ENCODE peak calls at places on chromosome 18, in four cellular contexts. S is WERI-Rb-1, M is omental fat pad, X is cardiac muscle cell. G is an unnamed sample.

GRCh38 chr18:59547691-59548182 is 149.5 kb downstream of the CCBE1 start:
- DNase-seq in S (no peak), M (no peak), X (peak), G (no peak)

GRCh38 chr18:48230459-48231113 is 178.6 kb downstream of the ZBTB7C start:
- DNase-seq in S (peak), M (no peak), X (peak), G (peak)

GRCh38 chr18:49728542-49728941 is 84.8 kb downstream of the ACAA2 start:
- DNase-seq in S (peak), M (no peak), X (peak), G (peak)

GRCh38 chr18:37305084-37305483 is 260.5 kb downstream of the CELF4 start:
- DNase-seq in S (no peak), M (no peak), X (no peak), G (no peak)

GRCh38 chr18:44917184-44917864 is 236.6 kb downstream of the SETBP1 start:
- DNase-seq in S (no peak), M (no peak), X (no peak), G (no peak)

GRCh38 chr18:58493516-58494253 is 135.2 kb downstream of the ALPK2 start:
- DNase-seq in S (peak), M (peak), X (peak), G (peak)

GRCh38 chr18:49025767-49026500 is 75.2 kb upstream of the SMAD7 start:
- DNase-seq in S (peak), M (no peak), X (no peak), G (no peak)

GRCh38 chr18:21281611-21282010 is 39.6 kb downstream of the GREB1L start:
- DNase-seq in S (no peak), M (no peak), X (no peak), G (no peak)

GRCh38 chr18:48891721-48892120 is 59.0 kb downstream of the SMAD7 start:
- DNase-seq in S (no peak), M (no peak), X (no peak), G (no peak)

GRCh38 chr18:42105382-42105781 is 150.3 kb downstream of the PIK3C3 start:
- DNase-seq in S (no peak), M (no peak), X (no peak), G (no peak)

GRCh38 chr18:47118986-47119385 is 31.3 kb downstream of the HDHD2 start:
- DNase-seq in S (no peak), M (no peak), X (no peak), G (no peak)

GRCh38 chr18:59927246-59927825 is 27.5 kb downstream of the PMAIP1 start:
- DNase-seq in S (no peak), M (no peak), X (no peak), G (no peak)

GRCh38 chr18:63758616-63759015 is 16.6 kb upstream of the SERPINB7 start:
- DNase-seq in S (no peak), M (no peak), X (no peak), G (no peak)

GRCh38 chr18:56563568-56563967 is 74.8 kb downstream of the TXNL1 start:
- DNase-seq in S (peak), M (no peak), X (peak), G (peak)

GRCh38 chr18:75658330-75658729 is 230.8 kb upstream of the SMIM21 start:
- DNase-seq in S (no peak), M (no peak), X (no peak), G (no peak)

GRCh38 chr18:34659579-34660517 is 50.2 kb upstream of the DTNA start:
- DNase-seq in S (no peak), M (peak), X (peak), G (peak)

GRCh38 chr18:56748698-56749268 is 97.6 kb downstream of the WDR7 start:
- DNase-seq in S (no peak), M (no peak), X (peak), G (peak)

GRCh38 chr18:28767781-28768211 is 590.9 kb upstream of the CDH2 start:
- DNase-seq in S (no peak), M (no peak), X (no peak), G (no peak)

GRCh38 chr18:61992285-61992684 is 99.5 kb upstream of the RNF152 start:
- DNase-seq in S (no peak), M (no peak), X (no peak), G (no peak)

GRCh38 chr18:76592981-76593381 is 97.9 kb upstream of the ZNF516 start:
- DNase-seq in S (peak), M (no peak), X (no peak), G (no peak)

GRCh38 chr18:6878881-6879280 is 149.4 kb downstream of the ARHGAP28 start:
- DNase-seq in S (no peak), M (no peak), X (no peak), G (no peak)

GRCh38 chr18:8952796-8953760 is 149.4 kb upstream of the NDUFV2 start:
- DNase-seq in S (no peak), M (no peak), X (no peak), G (no peak)
- TF ChIP-seq CTCF in S (no peak), M (no peak), X (no peak), G (no peak)

GRCh38 chr18:32770181-32770650 is 2.6 kb downstream of the KLHL14 start:
- DNase-seq in S (peak), M (no peak), X (peak), G (peak)

GRCh38 chr18:32770651-32771168 is 2.1 kb downstream of the KLHL14 start:
- DNase-seq in S (no peak), M (no peak), X (no peak), G (peak)

GRCh38 chr18:32771169-32771751 is 1.6 kb downstream of the KLHL14 start:
- DNase-seq in S (peak), M (no peak), X (peak), G (peak)

GRCh38 chr18:32768646-32769206 is 4.1 kb downstream of the KLHL14 start:
- DNase-seq in S (no peak), M (no peak), X (no peak), G (no peak)

DNA sequence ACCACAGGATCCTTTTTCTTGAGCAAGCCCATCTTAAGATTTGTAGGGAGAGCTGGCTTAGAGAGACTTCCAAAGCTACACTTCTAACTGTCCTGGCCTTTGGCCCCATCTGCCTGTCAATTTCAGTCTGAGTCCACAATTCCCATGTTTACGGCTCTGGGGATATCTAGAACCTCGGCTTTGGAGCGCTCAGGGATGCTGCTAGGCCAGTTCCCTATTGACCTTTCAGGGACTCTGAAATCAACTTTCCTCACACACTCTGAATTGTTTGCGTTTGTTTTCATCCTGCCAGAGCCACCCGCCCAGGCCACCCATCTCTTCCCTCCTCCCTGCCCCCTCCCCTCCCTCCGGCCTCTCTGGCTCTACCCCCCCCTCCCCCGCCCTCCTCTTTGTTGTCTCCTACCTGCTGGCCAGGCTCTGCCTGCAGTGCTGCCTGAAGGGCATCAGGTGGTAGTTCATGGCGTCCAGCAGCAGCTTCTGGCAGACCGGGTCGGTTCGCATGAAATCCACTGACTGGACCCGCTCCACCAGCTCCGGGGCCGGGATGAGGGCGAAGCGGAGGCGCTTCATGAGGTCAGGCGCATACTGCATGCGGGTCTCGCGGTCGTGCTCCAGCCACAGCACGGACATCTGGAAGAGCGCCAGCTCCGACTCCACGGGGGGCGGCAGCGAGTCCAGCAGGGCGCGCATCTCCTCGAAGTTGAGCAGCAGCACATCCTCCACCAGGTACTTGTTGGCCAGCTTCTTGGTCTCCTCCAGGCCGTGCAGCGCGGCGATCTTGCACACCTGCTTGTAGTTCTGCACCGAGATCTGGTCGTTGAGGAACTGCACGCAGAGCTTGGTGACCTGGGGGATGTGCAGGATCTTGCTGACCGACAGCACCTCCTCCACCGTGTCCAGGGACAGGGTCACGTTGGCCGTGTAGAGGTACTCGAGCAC is 3.3 kb downstream of the KLHL14 start:
- DNase-seq in S (peak), M (no peak), X (peak), G (peak)
- TF ChIP-seq CTCF in S (peak), M (no peak), X (no peak), G (no peak)

DNA sequence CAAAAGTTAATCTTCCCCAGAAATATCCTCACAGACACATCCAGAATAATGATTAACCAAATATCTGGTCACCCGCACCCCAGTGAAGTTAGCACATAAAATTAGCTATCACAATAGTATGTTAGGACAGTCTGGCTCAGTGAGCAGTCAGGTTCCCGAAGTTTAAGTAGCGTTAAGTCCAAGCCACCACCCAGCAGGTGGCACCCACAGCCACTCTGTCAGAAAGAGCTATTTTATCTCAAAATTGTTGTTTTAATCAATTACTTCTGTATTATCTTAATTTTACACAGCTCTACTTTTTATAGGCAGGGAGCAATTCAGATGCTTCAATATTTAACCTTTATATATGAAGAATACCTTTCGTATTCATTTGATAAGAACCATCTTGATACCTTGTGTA is 537.5 kb downstream of the MBD2 start:
- DNase-seq in S (no peak), M (no peak), X (no peak), G (no peak)
- TF ChIP-seq CTCF in S (no peak), M (no peak), X (no peak), G (no peak)

GRCh38 chr18:31506024-31506742 is 8.2 kb downstream of the DSG2 start:
- DNase-seq in S (no peak), M (no peak), X (no peak), G (no peak)
- TF ChIP-seq CTCF in S (no peak), M (no peak), X (peak), G (peak)

GRCh38 chr18:80196528-80197320 is 50.6 kb downstream of the PARD6G start:
- DNase-seq in S (no peak), M (no peak), X (no peak), G (no peak)
- TF ChIP-seq CTCF in S (no peak), M (no peak), X (no peak), G (no peak)